ENCODE peak calls at places on chromosomes 7 and 10, in six cellular contexts. R, Z, T, O, P and I are unnamed samples.

GRCh38 chr7:48847896-48848295 is 76.5 kb upstream of the CDC14C start:
- DNase-seq in P (no peak), O (no peak), Z (no peak), R (no peak), T (no peak), I (no peak)

GRCh38 chr10:79289801-79290200 is 57.5 kb upstream of the PPIF start:
- DNase-seq in Z (peak; percentile 66), O (peak; percentile 56), P (no peak), T (no peak), R (no peak), I (no peak)

GRCh38 chr7:140364819-140365218 is 33.5 kb downstream of the SLC37A3 start:
- DNase-seq in O (no peak), Z (peak; percentile 30), T (no peak), P (no peak), R (no peak), I (no peak)

GRCh38 chr10:21926358-21926890 is 77.1 kb downstream of the DNAJC1 start:
- DNase-seq in P (peak; percentile 36), T (no peak), Z (peak; percentile 80), R (no peak), O (no peak), I (no peak)

GRCh38 chr10:4835494-4835918 is 9.5 kb downstream of the AKR1E2 start:
- DNase-seq in P (no peak), Z (no peak), O (no peak), T (no peak), R (no peak), I (no peak)

GRCh38 chr7:26143298-26144044 is 8.5 kb upstream of the NFE2L3 start:
- DNase-seq in O (no peak), T (no peak), P (no peak), Z (peak; percentile 81), R (no peak), I (no peak)

GRCh38 chr7:4774804-4775280 is 581 bp upstream of the AP5Z1 start:
- DNase-seq in P (no peak), T (no peak), R (no peak), Z (no peak), O (peak; percentile 40), I (no peak)

GRCh38 chr10:26621243-26621888 is 76.1 kb upstream of the PDSS1 start:
- DNase-seq in O (no peak), R (no peak), P (no peak), T (no peak), Z (no peak), I (no peak)

GRCh38 chr7:120797026-120797645 is 60.8 kb downstream of the TSPAN12 start:
- DNase-seq in Z (no peak), P (no peak), O (no peak), R (no peak), T (no peak), I (no peak)

GRCh38 chr10:93422121-93422520 is 60.0 kb downstream of the MYOF start:
- DNase-seq in P (no peak), R (no peak), T (no peak), O (no peak), Z (no peak), I (no peak)

GRCh38 chr10:60236869-60237524 is 152.7 kb downstream of the ANK3 start:
- DNase-seq in P (no peak), O (peak; percentile 44), Z (no peak), R (peak; percentile 97), T (peak; percentile 77), I (no peak)

GRCh38 chr7:119562839-119563238 is 710.1 kb upstream of the KCND2 start:
- DNase-seq in T (no peak), P (no peak), R (no peak), O (no peak), Z (no peak), I (no peak)

GRCh38 chr7:92614586-92615237 is 24.5 kb upstream of the FAM133B start:
- DNase-seq in T (no peak), Z (no peak), O (no peak), R (no peak), P (no peak), I (no peak)

GRCh38 chr7:141028767-141029166 is 14.0 kb upstream of the MRPS33 start:
- DNase-seq in T (no peak), O (no peak), R (no peak), P (no peak), Z (no peak), I (no peak)

GRCh38 chr7:19871102-19871501 is 97.7 kb upstream of the TMEM196 start:
- DNase-seq in P (no peak), Z (no peak), O (no peak), T (no peak), R (no peak), I (no peak)

GRCh38 chr10:98055875-98056516 is 25.6 kb upstream of the CRTAC1 start:
- DNase-seq in P (peak; percentile 53), O (no peak), R (peak; percentile 72), T (no peak), Z (no peak), I (peak; percentile 92)

GRCh38 chr7:26633557-26633956 is 230.8 kb downstream of the SKAP2 start:
- DNase-seq in O (no peak), P (no peak), Z (peak; percentile 52), T (no peak), R (no peak), I (no peak)

GRCh38 chr10:52332815-52333214 is 18.7 kb downstream of the DKK1 start:
- DNase-seq in T (no peak), P (no peak), R (no peak), O (no peak), Z (no peak), I (no peak)

GRCh38 chr7:20598479-20599419 is 16.7 kb upstream of the ABCB5 start:
- DNase-seq in Z (peak; percentile 71), P (peak; percentile 53), O (no peak), R (peak; percentile 50), T (no peak), I (no peak)

GRCh38 chr10:58396057-58396456 is 10.8 kb downstream of the TFAM start:
- DNase-seq in T (no peak), R (no peak), P (no peak), O (no peak), Z (no peak), I (no peak)

GRCh38 chr10:101601541-101601940 is 13.4 kb downstream of the DPCD start:
- DNase-seq in P (no peak), T (no peak), R (no peak), O (no peak), Z (no peak), I (peak; percentile 44)

GRCh38 chr7:111025013-111025412 is 65.9 kb upstream of the LRRN3 start:
- DNase-seq in O (no peak), Z (no peak), P (no peak), T (no peak), R (no peak), I (no peak)

GRCh38 chr7:111027396-111027795 is 63.5 kb upstream of the LRRN3 start:
- DNase-seq in O (no peak), P (no peak), T (no peak), R (no peak), Z (no peak), I (no peak)

GRCh38 chr7:111029141-111029572 is 61.8 kb upstream of the LRRN3 start:
- DNase-seq in O (no peak), T (no peak), Z (no peak), P (no peak), R (no peak), I (no peak)

GRCh38 chr7:111026806-111027205 is 64.1 kb upstream of the LRRN3 start:
- DNase-seq in P (no peak), R (no peak), O (no peak), T (no peak), Z (no peak), I (no peak)

GRCh38 chr7:111026301-111026700 is 64.6 kb upstream of the LRRN3 start:
- DNase-seq in R (no peak), T (no peak), Z (no peak), O (no peak), P (no peak), I (no peak)
- H3K4me1 ChIP-seq in R (no peaks in the 10 kb centered on the region), T (peaks cover 6% of the 10 kb centered on the region), Z (no peaks in the 10 kb centered on the region), O (peaks cover 10% of the 10 kb centered on the region), P (peaks cover 10% of the 10 kb centered on the region), I (peaks cover 9% of the 10 kb centered on the region)

GRCh38 chr10:95214369-95214768 is 20.3 kb downstream of the ACSM6 start:
- DNase-seq in T (no peak), P (no peak), Z (no peak), R (no peak), O (no peak), I (no peak)

GRCh38 chr10:95211606-95212279 is 17.7 kb downstream of the ACSM6 start:
- DNase-seq in O (no peak), R (no peak), Z (no peak), P (no peak), T (no peak), I (no peak)

GRCh38 chr10:95214793-95215192 is 20.8 kb downstream of the ACSM6 start:
- DNase-seq in P (no peak), R (no peak), Z (no peak), T (no peak), O (no peak), I (no peak)

GRCh38 chr10:95209509-95210127 is 15.6 kb downstream of the ACSM6 start:
- DNase-seq in Z (no peak), R (no peak), P (no peak), T (no peak), O (no peak), I (no peak)

DNA sequence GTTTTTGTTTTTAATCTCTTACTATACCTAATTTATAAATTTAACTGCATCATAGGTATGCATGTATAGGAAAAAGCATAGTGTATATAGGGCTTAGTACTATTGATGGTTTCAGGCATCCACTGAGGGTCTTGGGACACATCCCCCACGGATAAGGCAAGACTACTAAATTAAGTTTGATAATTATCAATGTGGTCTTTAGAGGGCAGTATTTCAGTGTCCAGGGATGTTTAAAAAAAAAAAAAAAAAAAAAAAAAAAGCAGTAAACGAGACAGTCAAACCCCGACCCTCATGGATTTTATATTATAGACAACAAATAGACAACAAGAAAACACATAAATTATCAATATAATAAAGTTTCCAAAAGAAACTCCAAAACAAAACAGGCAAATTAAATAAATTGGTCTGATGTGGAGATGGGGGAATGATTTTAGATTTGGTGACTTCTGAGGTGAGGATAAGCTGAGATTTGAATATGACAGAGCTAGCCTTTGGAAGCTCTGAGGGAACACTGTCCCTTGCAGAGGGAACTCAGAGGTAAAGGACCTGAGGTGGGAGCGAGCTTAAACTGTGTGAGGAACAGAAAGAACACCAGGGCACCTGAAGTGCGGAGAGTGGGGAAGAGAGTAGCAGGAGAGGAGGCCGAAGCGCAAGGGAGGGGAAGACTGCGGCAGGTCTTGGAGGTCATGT is 14.8 kb downstream of the ACSM6 start:
- DNase-seq in T (no peak), O (no peak), R (peak; percentile 42), Z (no peak), P (no peak), I (peak; percentile 60)
- TF ChIP-seq CTCF in T (peak; percentile 31), O (no peak), R (peak; percentile 72), Z (peak; percentile 59), P (peak; percentile 22), I (peak; percentile 68)

DNA sequence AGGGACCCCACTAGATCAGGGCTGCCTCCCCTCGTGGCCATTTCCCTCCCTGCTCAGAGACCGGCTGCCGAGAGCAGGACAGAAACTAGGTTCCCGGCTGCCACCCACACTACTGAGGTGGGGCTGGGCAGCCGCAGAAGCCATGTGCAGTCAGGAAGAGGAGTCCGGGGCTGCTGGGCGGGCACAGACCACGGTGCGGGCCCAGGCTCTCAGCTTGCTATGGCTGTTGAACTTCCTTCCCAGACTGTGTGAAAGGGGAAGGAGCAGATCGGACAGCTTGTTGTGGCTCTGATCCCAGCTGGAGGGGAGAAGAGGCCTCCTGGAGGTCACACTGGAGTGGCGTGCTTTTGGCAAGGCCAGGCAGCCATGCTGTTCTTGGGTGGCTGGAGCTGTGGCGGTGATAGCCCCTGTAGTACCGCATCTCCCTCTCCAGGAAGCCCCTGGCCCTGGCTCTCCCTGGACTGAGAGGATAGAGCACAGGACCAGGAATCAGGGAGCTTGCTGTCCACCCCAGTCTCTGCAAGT is 56.8 kb downstream of the HK1 start:
- DNase-seq in T (peak; percentile 84), R (no peak), P (no peak), Z (no peak), O (no peak), I (peak; percentile 57)
- H3K4me1 ChIP-seq in T (peaks cover 83% of the 10 kb centered on the region), R (no peaks in the 10 kb centered on the region), P (peaks cover 86% of the 10 kb centered on the region), Z (peaks cover 94% of the 10 kb centered on the region), O (peaks cover 100% of the 10 kb centered on the region), I (peaks cover 6% of the 10 kb centered on the region)

GRCh38 chr10:126373137-126373536 is 15.1 kb downstream of the ADAM12 start:
- DNase-seq in T (no peak), Z (no peak), O (no peak), P (no peak), R (no peak), I (no peak)
- TF ChIP-seq CTCF in T (no peak), Z (no peak), O (no peak), P (no peak), R (no peak), I (no peak)